ENCODE peak calls at places on chromosomes 12 and 14, in eight cellular contexts. U is left colon, R is GM10248, N is mucosa of gallbladder, F is SW 1271, G is stomach, C is SIG-M5, I is stromal cell of bone marrow. J is an unnamed sample.

GRCh38 chr12:75660805-75661404 is 149.5 kb upstream of the KRR1 start:
- DNase-seq in G (no peak), N (no peak), U (no peak), R (no peak), F (no peak), I (peak), C (no peak), J (no peak)

GRCh38 chr12:110282956-110283817 is 2.1 kb downstream of the ATP2A2 start:
- DNase-seq in N (no peak), I (no peak), U (no peak), G (no peak), F (peak), C (no peak), R (no peak), J (no peak)

GRCh38 chr12:8661016-8661415 is 1.6 kb downstream of the MFAP5 start:
- DNase-seq in N (no peak), I (no peak), U (no peak), G (no peak), C (no peak), F (no peak), R (no peak), J (no peak)

GRCh38 chr12:44154128-44154527 is 318.2 kb downstream of the TMEM117 start:
- DNase-seq in I (peak), C (no peak), R (no peak), F (no peak), N (no peak), U (no peak), G (no peak), J (no peak)

GRCh38 chr12:66688836-66689439 is 10.1 kb upstream of the GRIP1 start:
- DNase-seq in F (peak), C (no peak), N (peak), G (peak), U (peak), I (no peak), R (peak), J (peak)

GRCh38 chr12:94147377-94147990 is 893 bp upstream of the PLXNC1 start:
- DNase-seq in G (no peak), C (no peak), N (no peak), R (no peak), I (no peak), F (no peak), U (no peak), J (no peak)

GRCh38 chr14:20632831-20633771 is 8.4 kb downstream of the OR6S1 start:
- DNase-seq in U (no peak), F (peak), N (no peak), R (peak), I (peak), G (peak), C (peak), J (no peak)

GRCh38 chr12:51406299-51406698 is 15.1 kb upstream of the GALNT6 start:
- DNase-seq in F (no peak), G (peak), I (no peak), C (no peak), N (no peak), U (peak), R (no peak), J (no peak)

GRCh38 chr14:96754845-96755184 is 42.4 kb upstream of the VRK1 start:
- DNase-seq in R (no peak), N (no peak), C (no peak), F (no peak), I (no peak), U (no peak), G (no peak), J (no peak)

GRCh38 chr14:51957950-51958349 is 31.4 kb upstream of the RTRAF start:
- DNase-seq in F (no peak), R (no peak), G (no peak), U (no peak), N (no peak), C (no peak), I (peak), J (peak)

GRCh38 chr12:7602287-7602686 is 63.4 kb downstream of the APOBEC1 start:
- DNase-seq in I (peak), G (no peak), R (no peak), C (no peak), F (no peak), U (no peak), N (no peak), J (no peak)

GRCh38 chr12:54372113-54372806 is 8.0 kb upstream of the GPR84 start:
- DNase-seq in G (no peak), I (no peak), N (no peak), R (no peak), F (no peak), U (no peak), C (no peak), J (no peak)

GRCh38 chr14:94162466-94162865 is 11.7 kb upstream of the PPP4R4 start:
- DNase-seq in I (no peak), C (no peak), N (no peak), F (no peak), G (no peak), R (no peak), U (no peak), J (no peak)

J was measured in adrenal gland.